ENCODE peak calls at places on chromosomes 5 and 9, in four cellular contexts. R is HCEC 1CT, T is progenitor cell of endocrine pancreas, S is ureter. N is an unnamed sample.

GRCh38 chr5:111699976-111700375 is 57.0 kb downstream of the NREP start:
- DNase-seq in R (no peak), T (no peak), S (no peak), N (no peak)

GRCh38 chr5:159102294-159102934 is 2.7 kb upstream of the EBF1 start:
- DNase-seq in R (no peak), T (no peak), S (no peak), N (no peak)

GRCh38 chr9:129146441-129146933 is 31.6 kb downstream of the IER5L start:
- DNase-seq in R (no peak), T (no peak), S (no peak), N (peak)

GRCh38 chr5:113606298-113607134 is 93.0 kb downstream of the YTHDC2 start:
- DNase-seq in R (peak), T (peak), S (peak), N (peak)

GRCh38 chr9:83034587-83034986 is 28.4 kb downstream of the RASEF start:
- DNase-seq in R (peak), T (no peak), S (no peak), N (no peak)

GRCh38 chr9:125889122-125889523 is 141.9 kb downstream of the PBX3 start:
- DNase-seq in R (no peak), T (no peak), S (no peak), N (no peak)

GRCh38 chr9:104794070-104794469 is 30.1 kb downstream of the NIPSNAP3B start:
- DNase-seq in R (no peak), T (no peak), S (no peak), N (no peak)

GRCh38 chr5:157184117-157184516 is 3.5 kb downstream of the ITK start:
- DNase-seq in R (no peak), T (no peak), S (no peak), N (no peak)

GRCh38 chr5:147303976-147304375 is 69.2 kb downstream of the STK32A start:
- DNase-seq in R (peak), T (no peak), S (no peak), N (no peak)

GRCh38 chr9:8371686-8372085 is 572.1 kb upstream of the DMAC1 start:
- DNase-seq in R (no peak), T (no peak), S (no peak), N (no peak)

GRCh38 chr5:149011084-149011483 is 51.8 kb downstream of the SH3TC2 start:
- DNase-seq in R (no peak), T (no peak), S (no peak), N (peak)

GRCh38 chr5:179234563-179235135 is 110.6 kb downstream of the ADAMTS2 start:
- DNase-seq in R (no peak), T (no peak), S (no peak), N (no peak)

GRCh38 chr9:38368731-38369130 is 23.8 kb upstream of the ALDH1B1 start:
- DNase-seq in R (no peak), T (no peak), S (no peak), N (no peak)

GRCh38 chr5:126267435-126267834 is 155.8 kb upstream of the GRAMD2B start:
- DNase-seq in R (no peak), T (no peak), S (no peak), N (no peak)

GRCh38 chr5:108193021-108193795 is 188.7 kb downstream of the FBXL17 start:
- DNase-seq in R (peak), T (no peak), S (no peak), N (no peak)

GRCh38 chr5:62152394-62153123 is 153.4 kb upstream of the KIF2A start:
- DNase-seq in R (no peak), T (no peak), S (no peak), N (no peak)

GRCh38 chr5:160363661-160364060 is 6.8 kb downstream of the C1QTNF2 start:
- DNase-seq in R (no peak), T (no peak), S (no peak), N (no peak)

GRCh38 chr9:32742296-32742695 is 41.0 kb upstream of the TMEM215 start:
- DNase-seq in R (no peak), T (no peak), S (no peak), N (no peak)

GRCh38 chr5:98905857-98906688 is 22.7 kb downstream of the CHD1 start:
- DNase-seq in R (peak), T (no peak), S (no peak), N (no peak)

GRCh38 chr5:7422262-7422661 is 26.3 kb downstream of the ADCY2 start:
- DNase-seq in R (no peak), T (no peak), S (no peak), N (peak)

GRCh38 chr5:113357696-113358476 is 76.9 kb downstream of the TSSK1B start:
- DNase-seq in R (no peak), T (no peak), S (no peak), N (no peak)

GRCh38 chr5:69217154-69217731 is 17.4 kb upstream of the CDK7 start:
- DNase-seq in R (no peak), T (no peak), S (no peak), N (no peak)

GRCh38 chr9:80650964-80651555 is 1038.3 kb downstream of the TLE1 start:
- DNase-seq in R (peak), T (no peak), S (no peak), N (no peak)

GRCh38 chr9:95874989-95875304 is 544 bp upstream of the ERCC6L2 start:
- DNase-seq in R (peak), T (no peak), S (peak), N (no peak)

GRCh38 chr9:119004618-119004990 is 364.6 kb downstream of the BRINP1 start:
- DNase-seq in R (peak), T (no peak), S (peak), N (no peak)

GRCh38 chr9:78074385-78075291 is 43.0 kb upstream of the GNAQ start:
- DNase-seq in R (no peak), T (no peak), S (no peak), N (no peak)

GRCh38 chr5:81789033-81789432 is 38.1 kb upstream of the SSBP2 start:
- DNase-seq in R (peak), T (no peak), S (no peak), N (peak)

GRCh38 chr5:54302267-54302687 is 8.1 kb downstream of the ARL15 start:
- DNase-seq in R (peak), T (no peak), S (no peak), N (no peak)

GRCh38 chr5:57778528-57779175 is 296.0 kb upstream of the ACTBL2 start:
- DNase-seq in R (no peak), T (no peak), S (no peak), N (peak)

GRCh38 chr5:123090641-123091257 is 1.7 kb downstream of the PRDM6 start:
- DNase-seq in R (no peak), T (no peak), S (no peak), N (peak)

N was measured in ELF-1.